ENCODE peak calls at places on chromosomes 13 and 19, in five cellular contexts. S, T, V, B and O are unnamed samples.

GRCh38 chr19:51020988-51021651 is 1.6 kb upstream of the KLK10 start:
- DNase-seq in B (no peak), V (no peak), T (peak; percentile 64), S (peak; percentile 54), O (no peak)

GRCh38 chr13:59982631-59983382 is 180.9 kb downstream of the DIAPH3 start:
- DNase-seq in T (no peak), B (no peak), V (no peak), S (no peak), O (no peak)

GRCh38 chr13:68506888-68507551 is 1276.9 kb upstream of the PCDH9 start:
- DNase-seq in B (no peak), T (no peak), S (no peak), V (no peak), O (no peak)

GRCh38 chr19:57802269-57802668 is 12.4 kb downstream of the ZNF552 start:
- DNase-seq in T (no peak), B (no peak), V (no peak), S (no peak), O (no peak)

GRCh38 chr13:103873725-103874124 is 807.5 kb upstream of the SLC10A2 start:
- DNase-seq in B (no peak), V (no peak), T (no peak), S (no peak), O (no peak)

GRCh38 chr13:74073231-74073630 is 61.0 kb downstream of the KLF12 start:
- DNase-seq in S (no peak), V (no peak), B (no peak), T (no peak), O (no peak)

GRCh38 chr19:30373593-30373992 is 1.4 kb downstream of the ZNF536 start:
- DNase-seq in B (no peak), S (no peak), V (no peak), T (no peak), O (no peak)

GRCh38 chr13:19862511-19863313 is 737 bp downstream of the ZMYM5 start:
- DNase-seq in T (no peak), B (no peak), S (no peak), V (peak; percentile 59), O (no peak)

GRCh38 chr19:46357846-46358583 is 11.1 kb downstream of the PPP5C start:
- DNase-seq in S (no peak), B (no peak), T (no peak), V (no peak), O (no peak)

GRCh38 chr13:57437587-57437986 is 194.0 kb upstream of the PCDH17 start:
- DNase-seq in S (no peak), T (no peak), V (no peak), B (no peak), O (no peak)

GRCh38 chr19:8240274-8241229 is 31.4 kb downstream of the CERS4 start:
- DNase-seq in T (no peak), B (peak; percentile 82), V (peak; percentile 93), S (peak; percentile 93), O (peak; percentile 59)

GRCh38 chr19:18843960-18844359 is 12.2 kb downstream of the UPF1 start:
- DNase-seq in T (no peak), V (no peak), S (no peak), B (no peak), O (no peak)

GRCh38 chr19:6801397-6802086 is 29.0 kb downstream of the VAV1 start:
- DNase-seq in T (peak; percentile 53), V (peak; percentile 91), S (peak; percentile 32), B (peak; percentile 33), O (no peak)

GRCh38 chr19:32876919-32877285 is 7.3 kb upstream of the SLC7A9 start:
- DNase-seq in S (no peak), B (no peak), T (no peak), V (peak; percentile 80), O (no peak)

GRCh38 chr13:78659450-78660110 is 625 bp upstream of the OBI1 start:
- DNase-seq in V (no peak), B (no peak), T (peak; percentile 1), S (peak; percentile 24), O (no peak)

GRCh38 chr13:25203256-25203794 is 31.2 kb upstream of the AMER2 start:
- DNase-seq in S (no peak), B (no peak), V (no peak), T (no peak), O (no peak)

GRCh38 chr19:928471-929259 is 2.8 kb downstream of the ARID3A start:
- DNase-seq in V (no peak), T (no peak), S (no peak), B (no peak), O (no peak)

GRCh38 chr19:3950871-3951861 is 18.3 kb downstream of the NMRK2 start:
- DNase-seq in B (no peak), S (no peak), T (no peak), V (no peak), O (no peak)

GRCh38 chr13:111461445-111462149 is 141.2 kb downstream of the TEX29 start:
- DNase-seq in B (no peak), S (no peak), V (no peak), T (no peak), O (no peak)

GRCh38 chr13:53137777-53138176 is 109.2 kb downstream of the OLFM4 start:
- DNase-seq in T (no peak), S (no peak), V (no peak), B (peak; percentile 55), O (no peak)

GRCh38 chr13:95921485-95921884 is 131.7 kb downstream of the UGGT2 start:
- DNase-seq in B (no peak), V (no peak), S (no peak), T (no peak), O (no peak)

GRCh38 chr19:58566989-58567388 is 6.1 kb downstream of the MZF1 start:
- DNase-seq in B (no peak), V (peak; percentile 24), S (no peak), T (no peak), O (no peak)

GRCh38 chr13:36709136-36709895 is 35.5 kb downstream of the SERTM1 start:
- DNase-seq in V (no peak), B (no peak), T (no peak), S (no peak), O (no peak)

GRCh38 chr19:17841810-17842662 is 5.7 kb downstream of the JAK3 start:
- DNase-seq in B (no peak), V (peak; percentile 71), T (peak; percentile 91), S (peak; percentile 99), O (peak; percentile 50)

GRCh38 chr19:40907968-40908735 is 26.1 kb upstream of the CYP2A7 start:
- DNase-seq in S (no peak), B (peak; percentile 33), V (no peak), T (no peak), O (no peak)

GRCh38 chr13:65387743-65388347 is 1842.3 kb downstream of the PCDH9 start:
- DNase-seq in S (no peak), B (no peak), T (no peak), V (no peak), O (no peak)

GRCh38 chr19:53947624-53948023 is 15.1 kb upstream of the CACNG8 start:
- DNase-seq in B (no peak), V (no peak), S (peak; percentile 65), T (peak; percentile 67), O (no peak)

GRCh38 chr13:29918845-29919244 is 68.4 kb upstream of the UBL3 start:
- DNase-seq in V (no peak), B (no peak), S (no peak), T (no peak), O (no peak)

GRCh38 chr19:29714371-29714952 is 599 bp downstream of the C19orf12 start:
- DNase-seq in S (no peak), T (peak; percentile 48), V (peak; percentile 59), B (no peak), O (no peak)

DNA sequence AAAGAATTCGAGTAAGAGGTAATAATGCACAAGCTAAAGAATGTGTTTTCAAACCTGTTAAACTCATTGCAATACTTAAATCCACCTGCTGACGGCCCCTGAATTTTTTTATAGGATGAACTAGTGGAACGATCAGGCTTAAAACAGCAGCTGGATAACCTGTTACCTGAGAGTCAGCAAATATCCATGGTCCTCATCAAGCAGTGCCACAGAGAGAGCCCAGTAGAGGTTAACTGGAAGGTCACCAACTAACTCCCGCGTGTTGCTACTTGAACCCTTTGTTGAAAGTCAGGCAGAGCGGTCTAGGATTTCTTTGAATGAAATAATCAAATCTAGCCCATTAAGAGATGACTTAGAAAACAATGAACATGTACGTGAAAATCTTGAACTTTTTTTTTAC is 47.6 kb upstream of the SPRY2 start:
- DNase-seq in S (no peak), V (no peak), B (no peak), T (no peak), O (no peak)
- TF ChIP-seq CTCF in S (no peak), V (no peak), B (no peak), T (no peak), O (no peak)

GRCh38 chr19:44974809-44975347 is 19.7 kb downstream of the CLPTM1 start:
- DNase-seq in V (no peak), T (no peak), S (no peak), B (no peak), O (no peak)
- TF ChIP-seq CTCF in V (no peak), T (no peak), S (no peak), B (no peak), O (no peak)

GRCh38 chr19:15170345-15170744 is 30.4 kb downstream of the NOTCH3 start:
- DNase-seq in V (no peak), B (no peak), S (no peak), T (no peak), O (no peak)

GRCh38 chr19:15169541-15170285 is 31.1 kb downstream of the NOTCH3 start:
- DNase-seq in S (no peak), T (no peak), B (no peak), V (no peak), O (no peak)

GRCh38 chr19:15177269-15178116 is 23.3 kb downstream of the NOTCH3 start:
- DNase-seq in S (peak; percentile 95), B (peak; percentile 75), V (peak; percentile 92), T (peak; percentile 35), O (peak; percentile 86)

GRCh38 chr19:15175609-15176008 is 25.2 kb downstream of the NOTCH3 start:
- DNase-seq in V (no peak), T (no peak), B (no peak), S (no peak), O (no peak)

GRCh38 chr19:15173746-15174404 is 26.9 kb downstream of the NOTCH3 start:
- DNase-seq in B (no peak), T (no peak), V (no peak), S (no peak), O (no peak)
- TF ChIP-seq CTCF in B (no peak), T (no peak), V (no peak), S (peak; percentile 19), O (no peak)

DNA sequence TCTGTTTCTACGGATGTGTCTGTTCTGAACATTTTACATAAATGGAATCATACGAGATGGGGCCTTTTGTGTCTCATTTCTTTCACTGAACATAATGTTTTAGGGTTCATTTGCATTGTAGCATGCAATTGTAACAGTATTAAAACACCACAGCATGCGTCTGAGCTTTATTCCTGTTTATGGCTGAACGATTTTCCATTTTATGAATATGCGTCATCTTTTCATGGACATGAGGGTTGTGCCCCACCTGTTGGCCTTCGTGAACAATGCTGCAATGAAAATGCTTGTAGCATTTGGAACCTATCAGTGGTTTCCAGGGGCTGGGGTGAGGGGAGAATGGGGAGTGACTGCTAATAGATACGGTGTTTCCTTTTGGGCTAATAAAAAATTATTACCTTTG is 5.1 kb downstream of the OR10H1 start:
- DNase-seq in S (no peak), T (no peak), V (peak; percentile 71), B (no peak), O (no peak)
- TF ChIP-seq CTCF in S (peak; percentile 38), T (peak; percentile 33), V (no peak), B (no peak), O (no peak)